ENCODE peak calls at places on chromosomes 11 and 22, in eight cellular contexts. A is colonic mucosa; Q is tibial artery; X is IMR-90; F is fibroblast of lung; N is A549; S is CD8-positive, alpha-beta memory T cell; U is adrenal gland. G is an unnamed sample. For H3K4me1, the result is how much of the 10 kb centered on the place peaks cover.

GRCh38 chr11:122209619-122210377 is 93.8 kb upstream of the BLID start:
- DNase-seq in A (peak), Q (peak), X (peak), F (peak), N (no peak), S (no peak), U (peak), G (no peak)

GRCh38 chr11:87722756-87723599 is 452.3 kb downstream of the RAB38 start:
- DNase-seq in A (peak), Q (no peak), X (peak), F (peak), N (no peak), S (no peak), U (peak), G (no peak)

GRCh38 chr11:112087212-112087611 is 539 bp downstream of the SDHD start:
- DNase-seq in A (peak), Q (no peak), X (no peak), F (no peak), N (no peak), S (no peak), U (no peak), G (no peak)

GRCh38 chr22:21766933-21767462 is 31.4 kb upstream of the YPEL1 start:
- DNase-seq in A (no peak), Q (no peak), X (no peak), F (no peak), N (no peak), S (peak), U (no peak), G (peak)

GRCh38 chr11:60915250-60915914 is 1.4 kb downstream of the TMEM109 start:
- DNase-seq in A (peak), Q (peak), X (peak), F (peak), N (peak), S (peak), U (peak), G (peak)

GRCh38 chr11:120682866-120683265 is 171.3 kb downstream of the GRIK4 start:
- DNase-seq in A (no peak), Q (no peak), X (peak), F (peak), N (no peak), S (no peak), U (no peak), G (no peak)

GRCh38 chr11:26234451-26234850 is 97.5 kb upstream of the ANO3 start:
- DNase-seq in A (no peak), Q (no peak), X (peak), F (peak), N (no peak), S (no peak), U (no peak), G (no peak)

GRCh38 chr11:132904566-132904965 is 627.7 kb downstream of the OPCML start:
- DNase-seq in A (no peak), Q (no peak), X (no peak), F (no peak), N (no peak), S (no peak), U (no peak), G (no peak)

GRCh38 chr11:126879516-126879915 is 121.1 kb downstream of the KIRREL3 start:
- DNase-seq in A (no peak), Q (no peak), X (peak), F (no peak), N (no peak), S (no peak), U (no peak), G (no peak)

GRCh38 chr22:31332010-31332409 is 14.1 kb downstream of the PATZ1 start:
- DNase-seq in A (no peak), Q (no peak), X (no peak), F (no peak), N (no peak), S (no peak), U (no peak), G (no peak)

GRCh38 chr22:45334528-45334927 is 24.8 kb downstream of the FAM118A start:
- DNase-seq in A (no peak), Q (no peak), X (no peak), F (no peak), N (no peak), S (no peak), U (no peak), G (no peak)

GRCh38 chr22:28514314-28514713 is 165.3 kb downstream of the TTC28 start:
- DNase-seq in A (no peak), Q (no peak), X (no peak), F (peak), N (no peak), S (no peak), U (no peak), G (no peak)

GRCh38 chr11:22690245-22690644 is 23.8 kb downstream of the GAS2 start:
- DNase-seq in A (no peak), Q (no peak), X (no peak), F (no peak), N (no peak), S (no peak), U (no peak), G (no peak)

DNA sequence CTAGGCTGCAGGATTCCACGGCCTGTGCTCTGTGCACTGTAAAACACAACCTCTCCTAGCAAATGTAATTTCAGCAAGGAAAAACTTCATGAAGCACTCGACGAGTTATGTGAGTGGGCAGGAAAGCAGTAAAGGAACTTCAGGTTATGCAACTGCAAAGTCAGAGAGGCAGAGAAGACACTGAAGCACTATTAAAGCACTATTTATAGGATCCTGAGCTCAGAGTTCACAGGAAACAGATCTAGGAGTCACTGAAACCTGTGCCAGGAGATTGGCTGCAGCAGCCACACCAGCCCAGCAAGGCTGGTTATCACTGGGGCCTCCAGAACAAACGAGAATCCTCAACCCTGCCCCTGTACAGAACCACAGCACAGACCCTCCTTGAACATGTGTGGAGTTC is 2.5 kb downstream of the SMIM35 start:
- DNase-seq in A (peak), Q (no peak), X (no peak), F (no peak), N (no peak), S (no peak), U (peak), G (no peak)
- H3K27ac ChIP-seq in A (peak), Q (no peak), X (no peak), F (no peak), N (no peak), S (no peak), U (peak), G (no peak)

GRCh38 chr11:73384531-73384870 is 8.3 kb downstream of the RELT start:
- DNase-seq in A (no peak), Q (no peak), X (no peak), F (no peak), N (no peak), S (no peak), U (no peak), G (no peak)

GRCh38 chr11:73382747-73383146 is 6.5 kb downstream of the RELT start:
- DNase-seq in A (no peak), Q (no peak), X (no peak), F (no peak), N (no peak), S (no peak), U (no peak), G (no peak)

GRCh38 chr11:73382183-73382582 is 6.0 kb downstream of the RELT start:
- DNase-seq in A (no peak), Q (no peak), X (no peak), F (no peak), N (no peak), S (no peak), U (no peak), G (no peak)

GRCh38 chr11:73384127-73384441 is 7.9 kb downstream of the RELT start:
- DNase-seq in A (no peak), Q (no peak), X (no peak), F (no peak), N (no peak), S (no peak), U (no peak), G (no peak)

GRCh38 chr11:73383249-73384126 is 7.3 kb downstream of the RELT start:
- DNase-seq in A (peak), Q (no peak), X (no peak), F (peak), N (no peak), S (no peak), U (no peak), G (no peak)
- H3K4me1 ChIP-seq in A (under half), Q (under half), X (under half), F (under half), N (half or more), S (under half), U (under half), G (half or more)

GRCh38 chr11:86116386-86116726 is 47.5 kb upstream of the PICALM start:
- DNase-seq in A (no peak), Q (no peak), X (peak), F (peak), N (peak), S (no peak), U (no peak), G (no peak)
- H3K27ac ChIP-seq in A (no peak), Q (no peak), X (peak), F (no peak), N (peak), S (no peak), U (no peak), G (no peak)

GRCh38 chr11:1299621-1300020 is 9.8 kb downstream of the TOLLIP start:
- DNase-seq in A (peak), Q (peak), X (no peak), F (no peak), N (no peak), S (no peak), U (peak), G (peak)

GRCh38 chr11:1301220-1302000 is 8.0 kb downstream of the TOLLIP start:
- DNase-seq in A (peak), Q (no peak), X (no peak), F (no peak), N (no peak), S (no peak), U (peak), G (peak)

GRCh38 chr11:1300121-1300520 is 9.3 kb downstream of the TOLLIP start:
- DNase-seq in A (no peak), Q (no peak), X (no peak), F (no peak), N (no peak), S (no peak), U (no peak), G (no peak)

GRCh38 chr11:1302041-1302460 is 7.4 kb downstream of the TOLLIP start:
- DNase-seq in A (peak), Q (no peak), X (no peak), F (no peak), N (no peak), S (no peak), U (peak), G (peak)

GRCh38 chr11:1300569-1301187 is 8.8 kb downstream of the TOLLIP start:
- DNase-seq in A (peak), Q (no peak), X (no peak), F (no peak), N (no peak), S (no peak), U (peak), G (peak)
- H3K4me1 ChIP-seq in A (under half), Q (under half), X (under half), F (under half), N (half or more), S (under half), U (under half), G (under half)

DNA sequence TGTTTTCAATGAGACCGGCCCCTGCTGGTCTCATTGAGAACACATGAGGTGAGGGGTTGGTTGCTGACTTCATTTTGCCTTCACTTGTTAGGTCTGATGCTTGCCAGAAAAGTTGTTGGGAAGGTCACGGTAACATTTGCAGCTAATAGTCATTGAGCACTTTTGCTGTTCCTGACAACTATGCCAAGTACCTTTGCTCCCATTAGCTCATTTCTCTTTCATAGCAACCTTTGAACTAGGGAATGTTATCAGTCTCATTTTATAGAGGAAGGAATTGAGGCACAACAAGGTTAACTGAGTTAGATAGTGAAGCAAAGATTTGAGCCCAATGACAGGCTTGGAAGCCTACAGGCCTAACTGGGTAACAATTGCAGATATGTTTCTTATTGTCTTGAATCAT is 195.4 kb upstream of the LARGE1 start:
- DNase-seq in A (no peak), Q (no peak), X (no peak), F (no peak), N (no peak), S (no peak), U (no peak), G (no peak)
- H3K27ac ChIP-seq in A (peak), Q (no peak), X (no peak), F (no peak), N (no peak), S (no peak), U (no peak), G (no peak)

GRCh38 chr11:86693501-86693900 is 21.1 kb upstream of the ME3 start:
- DNase-seq in A (no peak), Q (no peak), X (no peak), F (no peak), N (no peak), S (no peak), U (no peak), G (no peak)

GRCh38 chr11:86696004-86696403 is 23.6 kb upstream of the ME3 start:
- DNase-seq in A (no peak), Q (no peak), X (peak), F (peak), N (no peak), S (no peak), U (no peak), G (no peak)

GRCh38 chr11:86695391-86695790 is 23.0 kb upstream of the ME3 start:
- DNase-seq in A (no peak), Q (no peak), X (peak), F (no peak), N (no peak), S (no peak), U (no peak), G (no peak)

GRCh38 chr11:86692746-86693145 is 20.3 kb upstream of the ME3 start:
- DNase-seq in A (no peak), Q (no peak), X (no peak), F (no peak), N (no peak), S (no peak), U (no peak), G (no peak)

GRCh38 chr11:86692317-86692716 is 19.9 kb upstream of the ME3 start:
- DNase-seq in A (no peak), Q (no peak), X (peak), F (no peak), N (no peak), S (no peak), U (no peak), G (no peak)
- H3K4me1 ChIP-seq in A (under half), Q (under half), X (under half), F (under half), N (half or more), S (under half), U (under half), G (under half)

DNA sequence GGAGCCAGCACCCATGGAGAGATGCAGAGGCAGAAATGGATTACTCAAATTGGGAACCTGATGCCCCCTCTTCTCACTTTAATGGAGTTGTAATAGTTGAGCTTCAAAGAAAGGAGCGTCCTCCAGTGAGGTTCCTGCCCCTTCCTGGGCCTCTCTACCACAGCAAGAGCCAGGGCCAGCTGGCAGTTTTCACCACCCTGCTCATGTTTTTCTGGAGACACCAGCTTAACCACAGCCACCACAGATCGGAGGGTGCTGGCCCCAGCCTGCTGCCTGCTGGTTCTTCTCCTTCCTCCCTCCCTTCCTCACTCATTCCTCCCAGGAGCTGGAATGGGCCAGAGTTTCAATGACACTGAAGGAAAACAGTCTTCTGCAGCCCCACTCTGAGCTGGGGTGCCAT is 57.8 kb downstream of the TRAF6 start:
- DNase-seq in A (no peak), Q (no peak), X (peak), F (peak), N (no peak), S (no peak), U (no peak), G (no peak)
- H3K27ac ChIP-seq in A (peak), Q (peak), X (peak), F (no peak), N (peak), S (no peak), U (no peak), G (peak)

DNA sequence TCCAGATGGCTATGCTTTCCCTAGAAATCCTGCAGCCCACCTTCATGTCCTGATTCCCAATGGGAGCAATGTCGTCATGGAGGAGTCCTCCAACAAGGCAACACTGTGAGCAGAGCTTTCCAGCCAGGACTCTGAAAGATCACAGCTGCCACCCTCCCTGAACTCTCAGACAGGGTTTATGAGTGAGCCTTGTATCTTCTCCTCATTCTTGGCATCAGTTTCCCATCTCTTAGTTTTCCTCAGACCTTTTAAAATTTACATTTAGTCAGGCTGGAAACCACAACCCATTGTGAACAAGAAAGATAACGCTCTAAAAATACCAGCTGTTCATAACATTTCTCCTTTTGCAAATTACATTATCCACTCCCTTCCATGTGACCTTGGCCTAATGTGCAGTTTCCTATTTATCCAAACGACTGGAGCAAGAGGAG is 15.6 kb upstream of the LYVE1 start:
- DNase-seq in A (no peak), Q (no peak), X (peak), F (peak), N (no peak), S (no peak), U (peak), G (no peak)
- H3K4me1 ChIP-seq in A (under half), Q (under half), X (under half), F (under half), N (under half), S (under half), U (half or more), G (half or more)

DNA sequence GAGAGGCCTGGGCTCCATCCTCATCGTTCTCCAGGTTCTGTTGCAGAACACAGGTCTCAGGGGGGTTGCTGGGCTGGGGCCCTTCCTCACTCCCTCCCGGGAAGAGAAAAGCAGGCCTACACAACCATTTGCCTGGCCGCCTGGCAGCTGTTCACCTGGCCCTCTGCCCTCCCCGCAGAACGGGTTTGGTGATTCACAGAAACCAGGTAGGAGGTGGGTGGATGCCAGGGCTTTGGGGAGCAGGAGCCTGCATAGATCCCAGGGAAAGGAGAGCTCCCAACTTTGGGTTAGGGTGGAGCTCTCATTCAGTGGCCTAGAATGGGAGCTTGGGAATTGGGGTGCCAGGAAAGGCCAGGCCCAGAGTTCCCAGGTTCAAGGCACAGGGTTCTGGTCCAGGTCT is 995 bp downstream of the TMEM134 start:
- DNase-seq in A (peak), Q (no peak), X (no peak), F (no peak), N (no peak), S (no peak), U (no peak), G (no peak)
- H3K27ac ChIP-seq in A (peak), Q (peak), X (peak), F (no peak), N (peak), S (peak), U (no peak), G (peak)

DNA sequence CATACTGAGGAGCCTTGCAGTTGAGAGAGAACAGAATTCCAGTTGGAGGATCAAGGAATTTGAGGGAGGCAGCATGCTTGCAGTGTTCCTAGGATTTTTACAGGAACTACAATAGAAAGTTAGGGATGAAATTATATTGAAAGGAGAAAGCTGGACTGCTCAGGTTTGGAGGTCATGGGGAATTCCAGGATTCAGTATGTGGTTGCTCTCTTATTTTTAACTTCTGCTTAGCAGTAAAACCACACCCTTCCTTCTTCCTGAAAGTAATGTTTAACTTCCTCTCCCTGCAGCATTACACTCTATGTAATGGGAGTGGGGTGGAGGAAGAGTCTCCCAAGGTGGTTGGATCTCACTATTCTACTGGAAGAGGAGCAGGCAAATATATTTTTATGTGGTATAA is 31.3 kb downstream of the CTNND1 start:
- DNase-seq in A (peak), Q (no peak), X (no peak), F (no peak), N (peak), S (peak), U (no peak), G (no peak)
- H3K4me1 ChIP-seq in A (under half), Q (under half), X (under half), F (under half), N (half or more), S (under half), U (under half), G (half or more)